ENCODE peak calls at places on chromosomes 12 and 14, in four cellular contexts. Z is K562, K is HL-60, S is GM12891. I is an unnamed sample.

GRCh38 chr14:32244404-32244803 is 41.3 kb upstream of the RNU6-8 start:
- DNase-seq in Z (no peak), K (no peak), S (no peak), I (no peak)

GRCh38 chr12:50201987-50202521 is 34.9 kb upstream of the CERS5 start:
- DNase-seq in Z (no peak), K (no peak), S (no peak), I (no peak)

GRCh38 chr14:64337901-64338615 is 43.9 kb upstream of the ESR2 start:
- DNase-seq in Z (peak; percentile 66), K (peak; percentile 10), S (peak; percentile 10), I (no peak)

GRCh38 chr12:57585156-57585555 is 5.8 kb upstream of the PIP4K2C start:
- DNase-seq in Z (no peak), K (no peak), S (no peak), I (no peak)

GRCh38 chr14:43894534-43894933 is 612.5 kb downstream of the FSCB start:
- DNase-seq in Z (peak; percentile 9), K (peak; percentile 6), S (no peak), I (no peak)

GRCh38 chr12:5379737-5380496 is 52.0 kb upstream of the NTF3 start:
- DNase-seq in Z (no peak), K (no peak), S (no peak), I (peak; percentile 13)

GRCh38 chr12:14214495-14214894 is 151.0 kb upstream of the ATF7IP start:
- DNase-seq in Z (no peak), K (no peak), S (no peak), I (no peak)

GRCh38 chr12:66190519-66191406 is 1.7 kb downstream of the IRAK3 start:
- DNase-seq in Z (no peak), K (peak; percentile 53), S (no peak), I (no peak)

GRCh38 chr12:20212658-20213387 is 155.5 kb upstream of the PDE3A start:
- DNase-seq in Z (no peak), K (no peak), S (no peak), I (no peak)

GRCh38 chr12:20438307-20438779 is 70.0 kb downstream of the PDE3A start:
- DNase-seq in Z (no peak), K (no peak), S (no peak), I (no peak)

GRCh38 chr12:38934078-38934584 is 28.7 kb upstream of the CPNE8 start:
- DNase-seq in Z (peak; percentile 73), K (no peak), S (no peak), I (no peak)

GRCh38 chr12:56103066-56103711 is 1.2 kb upstream of the PA2G4 start:
- DNase-seq in Z (no peak), K (no peak), S (no peak), I (no peak)

GRCh38 chr12:14937689-14938088 is 648 bp downstream of the ERP27 start:
- DNase-seq in Z (no peak), K (peak; percentile 49), S (no peak), I (no peak)

GRCh38 chr12:51077930-51078329 is 5.5 kb downstream of the CSRNP2 start:
- DNase-seq in Z (no peak), K (no peak), S (no peak), I (no peak)

GRCh38 chr12:100141998-100142850 is 450 bp downstream of the BLTP3B start:
- DNase-seq in Z (peak; percentile 58), K (peak; percentile 41), S (no peak), I (no peak)

GRCh38 chr14:65776193-65776592 is 363.7 kb downstream of the FUT8 start:
- DNase-seq in Z (no peak), K (no peak), S (no peak), I (no peak)

GRCh38 chr14:104192883-104193245 is 54.5 kb downstream of the KIF26A start:
- DNase-seq in Z (no peak), K (no peak), S (no peak), I (no peak)

GRCh38 chr12:4157122-4157521 is 116.4 kb upstream of the CCND2 start:
- DNase-seq in Z (no peak), K (no peak), S (no peak), I (no peak)

GRCh38 chr12:102216086-102216691 is 18.6 kb upstream of the PMCH start:
- DNase-seq in Z (peak; percentile 16), K (no peak), S (no peak), I (no peak)

GRCh38 chr14:64440494-64440893 is 24.8 kb upstream of the AKAP5 start:
- DNase-seq in Z (no peak), K (no peak), S (no peak), I (no peak)

GRCh38 chr14:81129242-81129641 is 91.5 kb downstream of the GTF2A1 start:
- DNase-seq in Z (no peak), K (no peak), S (no peak), I (no peak)

GRCh38 chr12:125069616-125070015 is 4.4 kb downstream of the AACS start:
- DNase-seq in Z (no peak), K (no peak), S (no peak), I (no peak)

GRCh38 chr14:50311337-50311973 is 574 bp downstream of the L2HGDH start:
- DNase-seq in Z (peak; percentile 29), K (no peak), S (no peak), I (no peak)

GRCh38 chr14:34025325-34026017 is 74.6 kb upstream of the EGLN3 start:
- DNase-seq in Z (no peak), K (no peak), S (no peak), I (no peak)

GRCh38 chr14:104425763-104426691 is 153.5 kb upstream of the C14orf180 start:
- DNase-seq in Z (no peak), K (no peak), S (no peak), I (no peak)

GRCh38 chr12:110585231-110585799 is 2.2 kb upstream of the PPTC7 start:
- DNase-seq in Z (no peak), K (peak; percentile 48), S (no peak), I (no peak)

GRCh38 chr14:50955373-50956043 is 11.2 kb upstream of the PYGL start:
- DNase-seq in Z (peak; percentile 87), K (peak; percentile 67), S (no peak), I (no peak)

GRCh38 chr12:10503460-10503859 is 2.2 kb upstream of the EIF2S3B start:
- DNase-seq in Z (no peak), K (no peak), S (no peak), I (no peak)

DNA sequence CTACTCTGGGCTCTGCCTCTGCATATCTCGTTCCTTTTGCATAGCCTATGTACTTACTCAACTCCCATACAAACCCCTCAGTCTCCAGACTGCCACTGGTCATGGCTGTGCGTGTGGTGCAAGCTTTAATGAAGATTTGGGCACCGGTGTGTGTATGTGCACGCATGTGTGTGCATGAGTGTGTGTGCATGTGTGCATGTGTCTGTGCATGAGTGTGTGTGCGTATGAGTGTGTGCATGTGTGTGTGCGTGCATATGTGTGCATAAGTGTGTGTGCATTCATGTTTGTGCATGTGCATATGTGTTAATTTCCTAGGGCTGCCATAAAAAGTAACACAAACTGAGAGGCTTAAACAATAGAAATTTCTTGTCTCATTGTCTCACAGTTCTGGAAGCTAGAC is 17.1 kb upstream of the TBPL2 start:
- DNase-seq in Z (no peak), K (no peak), S (no peak), I (no peak)
- TF ChIP-seq SPI1 in Z (no peak), K (no peak), S (no peak), I (no peak)

GRCh38 chr12:94938583-94938982 is 64.9 kb downstream of the NDUFA12 start:
- DNase-seq in Z (no peak), K (peak; percentile 5), S (no peak), I (no peak)
- TF ChIP-seq SPI1 in Z (no peak), K (no peak), S (no peak), I (no peak)

DNA sequence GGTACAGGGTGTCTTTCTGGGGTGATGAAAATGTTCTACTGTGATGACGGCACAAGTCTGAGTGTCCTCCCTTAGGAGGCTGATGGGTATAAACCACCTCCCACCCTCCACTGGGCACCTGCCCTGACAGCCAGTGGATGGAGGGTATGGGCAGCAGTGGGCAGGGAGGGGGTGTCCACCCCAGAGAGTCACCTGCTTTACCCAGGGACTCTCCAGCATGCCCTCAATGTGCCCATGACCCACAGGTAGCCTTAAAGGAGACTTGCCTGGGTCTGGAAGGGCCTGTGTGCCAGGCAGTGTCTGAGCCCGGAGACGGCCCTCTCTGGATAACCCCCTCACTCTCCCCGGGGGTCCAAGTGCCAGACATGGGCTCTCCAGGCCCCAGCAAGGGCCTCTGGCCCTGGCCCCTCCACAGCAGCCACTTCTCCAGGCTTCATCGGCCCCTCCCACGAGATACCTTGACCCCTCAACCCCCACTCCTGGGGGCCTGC is 38.8 kb downstream of the CCNK start:
- DNase-seq in Z (no peak), K (no peak), S (no peak), I (no peak)
- TF ChIP-seq SPI1 in Z (no peak), K (no peak), S (no peak), I (no peak)

GRCh38 chr12:130437555-130438242 is 100.0 kb downstream of the PIWIL1 start:
- DNase-seq in Z (no peak), K (no peak), S (no peak), I (no peak)
- TF ChIP-seq SPI1 in Z (no peak), K (no peak), S (no peak), I (no peak)

GRCh38 chr12:67774983-67775587 is 126.5 kb downstream of the DYRK2 start:
- DNase-seq in Z (no peak), K (no peak), S (no peak), I (no peak)

GRCh38 chr12:67773896-67774295 is 125.4 kb downstream of the DYRK2 start:
- DNase-seq in Z (no peak), K (no peak), S (no peak), I (no peak)

DNA sequence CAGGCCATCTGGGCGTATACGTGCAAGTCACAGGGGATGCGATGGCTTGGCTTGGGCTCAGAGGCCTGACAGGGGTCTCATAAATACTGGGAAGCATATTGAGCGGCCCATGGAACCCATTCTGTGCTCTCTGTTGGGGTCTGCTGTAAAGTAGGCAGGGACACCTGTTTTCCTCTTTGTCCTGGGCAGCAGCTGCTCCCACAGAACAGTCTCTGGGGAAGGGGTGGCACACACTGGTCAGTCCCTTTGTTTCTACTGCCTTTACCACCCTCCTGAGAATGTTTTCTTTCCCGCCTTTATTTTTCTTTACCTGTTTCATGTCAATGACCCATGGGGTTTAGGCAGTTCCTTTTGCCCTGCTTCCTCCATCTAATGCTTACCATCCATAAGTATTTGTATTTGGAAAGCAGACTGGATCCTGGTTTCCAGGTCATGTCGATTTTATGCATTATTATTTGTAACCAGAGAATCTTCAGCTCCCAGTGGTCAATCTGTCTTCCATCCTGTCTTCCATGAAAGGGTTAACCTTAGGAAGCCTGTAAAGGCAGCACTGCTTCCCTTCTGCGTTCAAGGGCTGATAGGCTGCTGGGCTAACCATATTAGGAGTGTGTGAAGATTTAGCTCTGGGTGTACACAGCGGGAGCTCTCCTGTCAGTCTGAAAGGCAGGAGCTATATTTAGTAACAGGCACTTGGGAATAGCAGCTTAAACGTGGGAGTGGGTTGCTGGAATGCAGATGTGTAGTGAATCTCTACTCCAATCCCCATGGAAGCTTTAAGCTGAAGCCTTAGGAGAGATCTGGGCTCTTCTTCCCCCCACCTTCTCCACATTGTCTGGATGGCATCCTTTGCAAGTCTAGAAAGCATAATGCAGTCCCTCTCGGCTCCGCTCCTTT is 124.0 kb downstream of the DYRK2 start:
- DNase-seq in Z (no peak), K (no peak), S (no peak), I (no peak)
- TF ChIP-seq SPI1 in Z (no peak), K (no peak), S (no peak), I (no peak)

I was measured in GM12878.